ENCODE peak calls at places on chromosomes 11 and 22, in ten cellular contexts. Z, V, X, P, A, Q, B, H, Y and K are unnamed samples.

GRCh38 chr11:40129276-40129675 is 1330.2 kb downstream of the LRRC4C start:
- DNase-seq in Z (no peak), V (no peak), X (no peak), P (no peak), A (no peak), Q (no peak), B (peak; percentile 3), H (no peak), Y (no peak), K (no peak)

GRCh38 chr11:76824980-76825725 is 35.6 kb upstream of the ACER3 start:
- DNase-seq in Z (no peak), V (no peak), X (no peak), P (no peak), A (no peak), Q (no peak), B (no peak), H (no peak), Y (no peak), K (no peak)

GRCh38 chr11:117827521-117828511 is 3.3 kb upstream of the FXYD2 start:
- DNase-seq in Z (peak; percentile 17), V (peak; percentile 40), X (no peak), P (peak; percentile 51), A (peak; percentile 33), Q (no peak), B (no peak), H (peak; percentile 14), Y (peak; percentile 3), K (no peak)

GRCh38 chr11:68806931-68807844 is 34.5 kb downstream of the CPT1A start:
- DNase-seq in Z (no peak), V (no peak), X (no peak), P (no peak), A (no peak), Q (no peak), B (no peak), H (no peak), Y (no peak), K (no peak)

GRCh38 chr11:97815667-97816066 is 1205.1 kb upstream of the CNTN5 start:
- DNase-seq in Z (no peak), V (no peak), X (no peak), P (no peak), A (no peak), Q (no peak), B (no peak), H (no peak), Y (no peak), K (no peak)

GRCh38 chr11:72673943-72674828 is at the start of gene PDE2A:
- DNase-seq in Z (no peak), V (no peak), X (no peak), P (no peak), A (peak; percentile 67), Q (no peak), B (no peak), H (no peak), Y (no peak), K (no peak)

GRCh38 chr22:22704156-22704946 is 59.9 kb downstream of the GGTLC2 start:
- DNase-seq in Z (no peak), V (peak; percentile 27), X (no peak), P (peak; percentile 38), A (no peak), Q (no peak), B (no peak), H (no peak), Y (no peak), K (no peak)

GRCh38 chr11:131980878-131981668 is 610.7 kb downstream of the NTM start:
- DNase-seq in Z (no peak), V (no peak), X (no peak), P (no peak), A (no peak), Q (no peak), B (no peak), H (no peak), Y (no peak), K (no peak)

GRCh38 chr11:126115820-126116319 is 53.2 kb upstream of the CDON start:
- DNase-seq in Z (peak; percentile 48), V (peak; percentile 82), X (peak; percentile 7), P (peak; percentile 89), A (no peak), Q (no peak), B (peak; percentile 83), H (peak; percentile 83), Y (peak; percentile 75), K (no peak)

GRCh38 chr11:70059971-70060370 is 18.1 kb upstream of the ANO1 start:
- DNase-seq in Z (no peak), V (no peak), X (no peak), P (no peak), A (no peak), Q (no peak), B (no peak), H (no peak), Y (no peak), K (no peak)
- H3K27me3 ChIP-seq in Z (no peaks in the 10 kb centered on the region), V (no peaks in the 10 kb centered on the region), X (no peaks in the 10 kb centered on the region), P (no peaks in the 10 kb centered on the region), A (no peaks in the 10 kb centered on the region), Q (no peaks in the 10 kb centered on the region), B (no peaks in the 10 kb centered on the region), H (no peaks in the 10 kb centered on the region), Y (no peaks in the 10 kb centered on the region), K (no peaks in the 10 kb centered on the region)

GRCh38 chr11:44982496-44983062 is 31.9 kb upstream of the TP53I11 start:
- DNase-seq in Z (no peak), V (peak; percentile 35), X (no peak), P (no peak), A (no peak), Q (no peak), B (no peak), H (no peak), Y (no peak), K (no peak)

GRCh38 chr11:44978279-44978960 is 27.7 kb upstream of the TP53I11 start:
- DNase-seq in Z (no peak), V (no peak), X (no peak), P (no peak), A (no peak), Q (no peak), B (no peak), H (no peak), Y (no peak), K (no peak)

GRCh38 chr11:44979536-44980399 is 29.1 kb upstream of the TP53I11 start:
- DNase-seq in Z (peak; percentile 67), V (peak; percentile 80), X (peak; percentile 10), P (no peak), A (no peak), Q (no peak), B (peak; percentile 76), H (no peak), Y (peak; percentile 51), K (no peak)

GRCh38 chr11:44978961-44979331 is 28.3 kb upstream of the TP53I11 start:
- DNase-seq in Z (no peak), V (peak; percentile 78), X (no peak), P (no peak), A (no peak), Q (no peak), B (peak; percentile 80), H (no peak), Y (no peak), K (no peak)

DNA sequence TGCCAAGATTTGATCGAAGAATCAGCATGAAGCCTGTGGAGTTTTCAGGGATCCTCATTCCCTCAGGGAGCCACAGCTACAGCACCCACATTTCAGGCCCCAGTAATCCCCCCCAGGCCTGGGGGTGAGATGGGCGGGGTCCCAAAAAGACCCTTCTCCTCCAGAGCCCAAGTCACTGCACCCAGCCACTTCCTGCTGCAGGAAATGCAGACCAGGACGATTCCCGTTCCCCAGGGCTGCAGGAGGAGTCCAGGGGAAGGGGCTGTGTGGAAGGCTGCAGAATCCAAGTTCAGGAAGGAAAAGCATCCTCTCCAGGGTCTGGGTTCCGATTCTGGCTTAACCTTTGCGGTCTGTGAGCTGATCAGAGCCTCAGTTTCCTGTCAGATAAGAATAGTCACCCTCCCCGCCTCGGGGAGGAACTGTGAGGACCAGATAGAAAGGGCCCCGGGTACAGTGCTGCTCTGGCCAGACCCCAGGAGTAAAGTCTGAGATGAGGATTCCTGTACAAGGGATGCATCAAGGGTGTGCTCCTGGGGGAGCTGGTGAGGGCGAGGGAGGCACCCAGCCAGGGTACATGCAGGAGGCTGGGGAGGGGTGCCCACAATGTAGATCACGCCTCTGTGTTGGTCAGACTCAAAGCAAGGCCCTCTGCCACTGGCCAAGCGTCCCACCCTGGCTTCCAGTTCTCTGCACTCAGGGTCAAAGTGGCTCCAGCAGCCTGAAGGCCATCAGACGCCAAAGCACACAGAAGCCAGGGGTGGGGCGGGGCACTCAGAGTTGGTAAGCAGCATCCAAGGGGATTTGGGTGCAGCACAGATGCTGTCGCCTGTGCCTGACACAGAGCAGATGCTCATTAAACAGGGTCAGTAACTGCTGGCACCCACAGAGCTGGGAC is 30.1 kb upstream of the TP53I11 start:
- DNase-seq in Z (no peak), V (no peak), X (no peak), P (no peak), A (no peak), Q (no peak), B (peak; percentile 28), H (no peak), Y (no peak), K (no peak)
- H3K27ac ChIP-seq in Z (peak overlapping the region; percentile 30), V (no peak overlapping the region), X (no peak overlapping the region), P (no peak overlapping the region), A (no peak overlapping the region), Q (no peak overlapping the region), B (peak overlapping the region; percentile 84), H (no peak overlapping the region), Y (peak overlapping the region; percentile 44), K (no peak overlapping the region)

GRCh38 chr11:124618863-124619262 is 3.8 kb upstream of the TBRG1 start:
- DNase-seq in Z (no peak), V (no peak), X (no peak), P (no peak), A (no peak), Q (no peak), B (peak; percentile 80), H (no peak), Y (no peak), K (no peak)

GRCh38 chr11:124627546-124627945 is 4.9 kb downstream of the TBRG1 start:
- DNase-seq in Z (no peak), V (no peak), X (no peak), P (no peak), A (no peak), Q (no peak), B (no peak), H (no peak), Y (no peak), K (no peak)

GRCh38 chr11:124625504-124626168 is 3.0 kb downstream of the TBRG1 start:
- DNase-seq in Z (no peak), V (no peak), X (no peak), P (no peak), A (no peak), Q (no peak), B (no peak), H (no peak), Y (no peak), K (no peak)

GRCh38 chr11:124623861-124624525 is 1.3 kb downstream of the TBRG1 start:
- DNase-seq in Z (no peak), V (no peak), X (no peak), P (no peak), A (no peak), Q (no peak), B (no peak), H (no peak), Y (no peak), K (no peak)

GRCh38 chr11:124622531-124623451 is at the start of gene TBRG1:
- DNase-seq in Z (peak; percentile 92), V (peak; percentile 89), X (peak; percentile 75), P (peak; percentile 92), A (peak; percentile 80), Q (peak; percentile 78), B (peak; percentile 90), H (peak; percentile 96), Y (peak; percentile 92), K (peak; percentile 45)
- H3K27me3 ChIP-seq in Z (no peaks in the 10 kb centered on the region), V (no peaks in the 10 kb centered on the region), X (peaks cover 9% of the 10 kb centered on the region), P (no peaks in the 10 kb centered on the region), A (peaks cover 2% of the 10 kb centered on the region), Q (no peaks in the 10 kb centered on the region), B (no peaks in the 10 kb centered on the region), H (no peaks in the 10 kb centered on the region), Y (peaks cover under 1% of the 10 kb centered on the region), K (no peaks in the 10 kb centered on the region)

GRCh38 chr11:35553831-35554230 is 28.4 kb upstream of the PAMR1 start:
- DNase-seq in Z (no peak), V (no peak), X (no peak), P (no peak), A (no peak), Q (no peak), B (no peak), H (no peak), Y (peak; percentile 16), K (no peak)
- H3K27ac ChIP-seq in Z (no peak overlapping the region), V (no peak overlapping the region), X (no peak overlapping the region), P (no peak overlapping the region), A (no peak overlapping the region), Q (no peak overlapping the region), B (peak overlapping the region; percentile 11), H (no peak overlapping the region), Y (no peak overlapping the region), K (no peak overlapping the region)